ENCODE peak calls at places on chromosomes 4 and X, in six cellular contexts. One of them, this sample, is unnamed. For H3K4me1 and H3K27me3, the result is how much of the 10 kb centered on the place peaks cover.

GRCh38 chr4:40200881-40201797 is 4.3 kb downstream of the RHOH start:
- DNase-seq in testis: no peak
- DNase-seq in SK-N-SH: peak
- DNase-seq in effector memory CD4-positive, alpha-beta T cell: no peak
- DNase-seq in CD4-positive, CD25-positive, alpha-beta regulatory T cell: no peak
- DNase-seq in CD8-positive, alpha-beta T cell: no peak
- DNase-seq in this sample: peak

GRCh38 chrX:14409341-14409740 is 120.0 kb upstream of the GLRA2 start:
- DNase-seq in CD4-positive, CD25-positive, alpha-beta regulatory T cell: no peak
- DNase-seq in testis: no peak
- DNase-seq in SK-N-SH: no peak
- DNase-seq in effector memory CD4-positive, alpha-beta T cell: no peak
- DNase-seq in CD8-positive, alpha-beta T cell: no peak
- DNase-seq in this sample: peak

GRCh38 chr4:125043453-125043852 is 271.3 kb upstream of the FAT4 start:
- DNase-seq in effector memory CD4-positive, alpha-beta T cell: no peak
- DNase-seq in SK-N-SH: no peak
- DNase-seq in CD4-positive, CD25-positive, alpha-beta regulatory T cell: no peak
- DNase-seq in testis: no peak
- DNase-seq in CD8-positive, alpha-beta T cell: no peak
- DNase-seq in this sample: no peak

GRCh38 chr4:75235359-75235951 is 278.7 kb downstream of the RCHY1 start:
- DNase-seq in testis: no peak
- DNase-seq in effector memory CD4-positive, alpha-beta T cell: no peak
- DNase-seq in CD4-positive, CD25-positive, alpha-beta regulatory T cell: no peak
- DNase-seq in SK-N-SH: no peak
- DNase-seq in CD8-positive, alpha-beta T cell: no peak
- DNase-seq in this sample: no peak

GRCh38 chr4:38664704-38665401 is 854 bp downstream of the KLF3 start:
- DNase-seq in effector memory CD4-positive, alpha-beta T cell: peak
- DNase-seq in CD8-positive, alpha-beta T cell: peak
- DNase-seq in testis: peak
- DNase-seq in CD4-positive, CD25-positive, alpha-beta regulatory T cell: peak
- DNase-seq in SK-N-SH: peak
- DNase-seq in this sample: peak

GRCh38 chrX:115968436-115969252 is 201.9 kb upstream of the AGTR2 start:
- DNase-seq in effector memory CD4-positive, alpha-beta T cell: no peak
- DNase-seq in CD4-positive, CD25-positive, alpha-beta regulatory T cell: no peak
- DNase-seq in SK-N-SH: peak
- DNase-seq in CD8-positive, alpha-beta T cell: no peak
- DNase-seq in testis: peak
- DNase-seq in this sample: peak

GRCh38 chr4:3246458-3247398 is 2.2 kb upstream of the MSANTD1 start:
- DNase-seq in CD4-positive, CD25-positive, alpha-beta regulatory T cell: no peak
- DNase-seq in testis: no peak
- DNase-seq in SK-N-SH: no peak
- DNase-seq in CD8-positive, alpha-beta T cell: no peak
- DNase-seq in effector memory CD4-positive, alpha-beta T cell: no peak
- DNase-seq in this sample: no peak

GRCh38 chrX:38803609-38804480 is 2.6 kb downstream of the MID1IP1 start:
- DNase-seq in testis: peak
- DNase-seq in SK-N-SH: peak
- DNase-seq in effector memory CD4-positive, alpha-beta T cell: peak
- DNase-seq in CD8-positive, alpha-beta T cell: peak
- DNase-seq in CD4-positive, CD25-positive, alpha-beta regulatory T cell: peak
- DNase-seq in this sample: peak

GRCh38 chrX:20418379-20418778 is 151.7 kb upstream of the RPS6KA3 start:
- DNase-seq in CD8-positive, alpha-beta T cell: no peak
- DNase-seq in testis: no peak
- DNase-seq in effector memory CD4-positive, alpha-beta T cell: no peak
- DNase-seq in SK-N-SH: no peak
- DNase-seq in CD4-positive, CD25-positive, alpha-beta regulatory T cell: no peak
- DNase-seq in this sample: no peak

GRCh38 chr4:186021461-186022167 is 47.3 kb upstream of the TLR3 start:
- DNase-seq in effector memory CD4-positive, alpha-beta T cell: no peak
- DNase-seq in SK-N-SH: peak
- DNase-seq in testis: peak
- DNase-seq in CD8-positive, alpha-beta T cell: no peak
- DNase-seq in CD4-positive, CD25-positive, alpha-beta regulatory T cell: no peak
- DNase-seq in this sample: peak

GRCh38 chr4:129335263-129335662 is 239.3 kb downstream of the C4orf33 start:
- DNase-seq in CD8-positive, alpha-beta T cell: no peak
- DNase-seq in SK-N-SH: no peak
- DNase-seq in effector memory CD4-positive, alpha-beta T cell: no peak
- DNase-seq in CD4-positive, CD25-positive, alpha-beta regulatory T cell: no peak
- DNase-seq in testis: no peak
- DNase-seq in this sample: no peak

DNA sequence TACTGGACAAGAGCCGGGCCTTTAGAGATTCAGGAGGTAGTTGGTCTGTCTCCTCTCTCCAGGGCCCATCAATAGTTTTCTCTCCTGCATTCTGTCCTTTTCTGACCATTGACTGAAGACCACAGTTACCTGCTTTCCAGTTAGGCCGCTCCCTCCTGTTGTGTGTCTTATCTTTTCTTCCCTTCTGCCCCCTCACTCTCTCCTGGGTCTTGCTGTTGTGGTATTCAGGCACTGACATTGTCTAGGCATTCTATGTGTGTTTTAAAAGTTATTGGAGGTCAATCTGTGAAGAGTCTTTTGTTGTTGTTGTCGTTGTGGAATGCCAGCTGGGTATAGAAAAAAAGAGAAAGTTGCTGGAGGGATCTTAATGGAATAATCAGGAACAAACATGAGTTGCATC is 240.5 kb downstream of the C4orf33 start:
- DNase-seq in effector memory CD4-positive, alpha-beta T cell: no peak
- DNase-seq in SK-N-SH: no peak
- DNase-seq in CD4-positive, CD25-positive, alpha-beta regulatory T cell: no peak
- DNase-seq in testis: no peak
- DNase-seq in CD8-positive, alpha-beta T cell: no peak
- DNase-seq in this sample: no peak
- H3K4me3 ChIP-seq in effector memory CD4-positive, alpha-beta T cell: no peak
- H3K4me3 ChIP-seq in SK-N-SH: no peak
- H3K4me3 ChIP-seq in CD4-positive, CD25-positive, alpha-beta regulatory T cell: no peak
- H3K4me3 ChIP-seq in testis: no peak
- H3K4me3 ChIP-seq in CD8-positive, alpha-beta T cell: no peak
- H3K4me3 ChIP-seq in this sample: no peak

DNA sequence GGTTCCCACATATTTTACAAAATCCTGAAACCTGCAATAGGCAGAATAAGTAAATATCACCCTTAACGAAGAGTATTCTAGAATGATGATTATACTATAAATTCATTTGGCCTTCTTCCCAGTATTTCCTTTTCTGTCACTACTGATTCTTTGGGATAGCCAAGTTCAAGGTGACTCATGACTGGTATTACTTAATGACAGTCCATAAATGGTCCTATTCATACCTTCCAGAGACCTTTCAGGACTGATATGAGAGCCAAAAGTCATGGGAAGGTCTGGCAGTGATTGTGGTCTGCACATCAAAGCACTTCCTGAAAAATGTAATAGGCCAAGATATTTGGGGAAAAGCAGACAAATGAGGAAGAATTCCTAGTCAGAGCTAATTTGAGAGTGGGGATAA is 239.6 kb upstream of the FAM47A start:
- DNase-seq in CD4-positive, CD25-positive, alpha-beta regulatory T cell: no peak
- DNase-seq in SK-N-SH: no peak
- DNase-seq in testis: no peak
- DNase-seq in CD8-positive, alpha-beta T cell: no peak
- DNase-seq in effector memory CD4-positive, alpha-beta T cell: no peak
- DNase-seq in this sample: no peak
- H3K4me1 ChIP-seq in CD4-positive, CD25-positive, alpha-beta regulatory T cell: under half
- H3K4me1 ChIP-seq in SK-N-SH: under half
- H3K4me1 ChIP-seq in testis: under half
- H3K4me1 ChIP-seq in CD8-positive, alpha-beta T cell: under half
- H3K4me1 ChIP-seq in effector memory CD4-positive, alpha-beta T cell: under half
- H3K4me1 ChIP-seq in this sample: under half

DNA sequence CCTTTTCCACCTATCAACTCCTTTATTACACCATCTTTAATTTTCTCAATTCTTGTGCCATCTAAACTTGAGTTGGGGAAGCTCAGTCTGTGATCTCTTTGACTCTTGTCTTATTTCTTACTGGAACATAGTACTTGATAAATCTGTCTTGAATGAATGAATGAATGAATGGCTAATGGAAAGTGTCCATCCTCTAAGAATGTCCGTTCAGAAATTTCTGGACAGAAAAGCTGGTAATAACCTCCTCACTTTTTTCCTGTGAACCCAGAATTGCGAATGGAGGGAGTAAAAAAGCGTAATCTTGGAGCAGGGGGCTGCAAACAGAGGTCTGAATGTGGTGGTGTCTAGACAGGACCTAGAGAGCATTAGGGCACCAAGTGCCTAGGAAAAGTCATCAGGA is 9.4 kb upstream of the CLTRN start:
- DNase-seq in CD8-positive, alpha-beta T cell: no peak
- DNase-seq in effector memory CD4-positive, alpha-beta T cell: no peak
- DNase-seq in testis: no peak
- DNase-seq in SK-N-SH: no peak
- DNase-seq in CD4-positive, CD25-positive, alpha-beta regulatory T cell: no peak
- DNase-seq in this sample: peak
- H3K27me3 ChIP-seq in CD8-positive, alpha-beta T cell: under half
- H3K27me3 ChIP-seq in effector memory CD4-positive, alpha-beta T cell: under half
- H3K27me3 ChIP-seq in testis: under half
- H3K27me3 ChIP-seq in SK-N-SH: under half
- H3K27me3 ChIP-seq in CD4-positive, CD25-positive, alpha-beta regulatory T cell: under half
- H3K27me3 ChIP-seq in this sample: under half

DNA sequence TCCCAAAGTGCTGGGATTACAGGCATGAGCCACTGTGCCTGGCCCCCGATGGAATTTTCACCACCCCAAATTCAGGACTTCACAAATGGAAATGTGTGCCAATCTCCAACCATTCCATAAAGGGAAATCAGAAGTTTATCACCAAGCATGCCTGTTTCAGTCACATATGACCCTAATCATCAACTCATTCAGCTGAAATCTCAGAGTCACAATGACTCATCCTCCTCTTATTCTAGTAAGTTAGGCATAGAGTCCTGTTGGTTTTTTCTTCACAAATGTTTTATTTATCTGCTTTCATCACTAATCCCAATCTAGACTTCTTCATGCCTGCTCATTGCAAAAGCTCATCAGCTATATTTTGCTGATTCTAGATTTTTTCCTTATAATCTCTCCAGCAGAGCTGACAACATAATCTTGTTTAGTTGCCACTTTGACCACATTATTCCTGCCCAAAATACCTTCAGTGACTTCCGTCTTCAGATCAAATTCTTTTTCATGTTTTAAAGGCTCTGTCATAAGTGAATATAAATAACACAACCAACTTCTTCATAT is 83.3 kb downstream of the SLC7A11 start:
- DNase-seq in SK-N-SH: no peak
- DNase-seq in CD8-positive, alpha-beta T cell: no peak
- DNase-seq in effector memory CD4-positive, alpha-beta T cell: no peak
- DNase-seq in testis: no peak
- DNase-seq in CD4-positive, CD25-positive, alpha-beta regulatory T cell: no peak
- DNase-seq in this sample: no peak
- H3K4me3 ChIP-seq in SK-N-SH: no peak
- H3K4me3 ChIP-seq in CD8-positive, alpha-beta T cell: no peak
- H3K4me3 ChIP-seq in effector memory CD4-positive, alpha-beta T cell: no peak
- H3K4me3 ChIP-seq in testis: no peak
- H3K4me3 ChIP-seq in CD4-positive, CD25-positive, alpha-beta regulatory T cell: no peak
- H3K4me3 ChIP-seq in this sample: no peak